ENCODE peak calls at places on chromosomes 2 and 18, in five cellular contexts. One of them, this sample, is unnamed.

GRCh38 chr2:207617011-207617671 is 8.1 kb downstream of the METTL21A start:
- DNase-seq in fibroblast of lung: peak
- DNase-seq in K562: no peak
- DNase-seq in endothelial cell of umbilical vein: peak
- DNase-seq in GM12878: no peak
- DNase-seq in this sample: no peak

GRCh38 chr2:74293191-74294065 is 49.8 kb downstream of the SLC4A5 start:
- DNase-seq in fibroblast of lung: no peak
- DNase-seq in K562: no peak
- DNase-seq in endothelial cell of umbilical vein: no peak
- DNase-seq in GM12878: no peak
- DNase-seq in this sample: no peak

GRCh38 chr18:1708006-1708405 is 803.3 kb downstream of the ADCYAP1 start:
- DNase-seq in fibroblast of lung: no peak
- DNase-seq in K562: no peak
- DNase-seq in endothelial cell of umbilical vein: no peak
- DNase-seq in GM12878: no peak
- DNase-seq in this sample: no peak

GRCh38 chr2:12637754-12638153 is 79.0 kb upstream of the TRIB2 start:
- DNase-seq in fibroblast of lung: peak
- DNase-seq in K562: no peak
- DNase-seq in endothelial cell of umbilical vein: peak
- DNase-seq in GM12878: no peak
- DNase-seq in this sample: no peak

GRCh38 chr2:188629890-188630483 is 338.3 kb downstream of the GULP1 start:
- DNase-seq in fibroblast of lung: peak
- DNase-seq in K562: no peak
- DNase-seq in endothelial cell of umbilical vein: no peak
- DNase-seq in GM12878: no peak
- DNase-seq in this sample: no peak

GRCh38 chr2:15963977-15964670 is 23.8 kb downstream of the MYCN start:
- DNase-seq in fibroblast of lung: no peak
- DNase-seq in K562: no peak
- DNase-seq in endothelial cell of umbilical vein: no peak
- DNase-seq in GM12878: no peak
- DNase-seq in this sample: no peak

GRCh38 chr2:101188683-101189405 is 37.7 kb upstream of the TBC1D8 start:
- DNase-seq in fibroblast of lung: peak
- DNase-seq in K562: peak
- DNase-seq in endothelial cell of umbilical vein: peak
- DNase-seq in GM12878: no peak
- DNase-seq in this sample: no peak

GRCh38 chr2:73982140-73982617 is 2.5 kb upstream of the TET3 start:
- DNase-seq in fibroblast of lung: peak
- DNase-seq in K562: no peak
- DNase-seq in endothelial cell of umbilical vein: no peak
- DNase-seq in GM12878: no peak
- DNase-seq in this sample: no peak

GRCh38 chr18:79405781-79406575 is 10.2 kb downstream of the NFATC1 start:
- DNase-seq in fibroblast of lung: no peak
- DNase-seq in K562: no peak
- DNase-seq in endothelial cell of umbilical vein: peak
- DNase-seq in GM12878: peak
- DNase-seq in this sample: peak

GRCh38 chr2:30335981-30336538 is 104.7 kb downstream of the LBH start:
- DNase-seq in fibroblast of lung: no peak
- DNase-seq in K562: no peak
- DNase-seq in endothelial cell of umbilical vein: no peak
- DNase-seq in GM12878: no peak
- DNase-seq in this sample: no peak

GRCh38 chr2:101790856-101791255 is 93.3 kb downstream of the MAP4K4 start:
- DNase-seq in fibroblast of lung: peak
- DNase-seq in K562: no peak
- DNase-seq in endothelial cell of umbilical vein: no peak
- DNase-seq in GM12878: no peak
- DNase-seq in this sample: no peak

GRCh38 chr18:44569391-44570055 is 111.2 kb upstream of the SETBP1 start:
- DNase-seq in fibroblast of lung: no peak
- DNase-seq in K562: no peak
- DNase-seq in endothelial cell of umbilical vein: no peak
- DNase-seq in GM12878: no peak
- DNase-seq in this sample: no peak

GRCh38 chr2:127640082-127641072 is 5.6 kb upstream of the GPR17 start:
- DNase-seq in fibroblast of lung: no peak
- DNase-seq in K562: peak
- DNase-seq in endothelial cell of umbilical vein: no peak
- DNase-seq in GM12878: no peak
- DNase-seq in this sample: no peak

GRCh38 chr2:139366659-139367058 is 586.5 kb upstream of the NXPH2 start:
- DNase-seq in fibroblast of lung: no peak
- DNase-seq in K562: no peak
- DNase-seq in endothelial cell of umbilical vein: no peak
- DNase-seq in GM12878: no peak
- DNase-seq in this sample: no peak

GRCh38 chr2:169348321-169349002 is 13.9 kb downstream of the LRP2 start:
- DNase-seq in fibroblast of lung: no peak
- DNase-seq in K562: no peak
- DNase-seq in endothelial cell of umbilical vein: no peak
- DNase-seq in GM12878: no peak
- DNase-seq in this sample: no peak

GRCh38 chr18:32177530-32177929 is 12.3 kb upstream of the MEP1B start:
- DNase-seq in fibroblast of lung: no peak
- DNase-seq in K562: no peak
- DNase-seq in endothelial cell of umbilical vein: no peak
- DNase-seq in GM12878: no peak
- DNase-seq in this sample: no peak

GRCh38 chr2:12340164-12340563 is 376.6 kb upstream of the TRIB2 start:
- DNase-seq in fibroblast of lung: peak
- DNase-seq in K562: no peak
- DNase-seq in endothelial cell of umbilical vein: no peak
- DNase-seq in GM12878: no peak
- DNase-seq in this sample: no peak

GRCh38 chr18:67282796-67283195 is 233.7 kb downstream of the DSEL start:
- DNase-seq in fibroblast of lung: no peak
- DNase-seq in K562: no peak
- DNase-seq in endothelial cell of umbilical vein: peak
- DNase-seq in GM12878: no peak
- DNase-seq in this sample: no peak

GRCh38 chr2:240963376-240964220 is 34.8 kb upstream of the SNED1 start:
- DNase-seq in fibroblast of lung: no peak
- DNase-seq in K562: no peak
- DNase-seq in endothelial cell of umbilical vein: no peak
- DNase-seq in GM12878: no peak
- DNase-seq in this sample: peak

GRCh38 chr2:8573234-8573941 is 108.5 kb upstream of the ID2 start:
- DNase-seq in fibroblast of lung: no peak
- DNase-seq in K562: no peak
- DNase-seq in endothelial cell of umbilical vein: no peak
- DNase-seq in GM12878: no peak
- DNase-seq in this sample: no peak

GRCh38 chr2:158089322-158089721 is 12.4 kb upstream of the UPP2 start:
- DNase-seq in fibroblast of lung: no peak
- DNase-seq in K562: no peak
- DNase-seq in endothelial cell of umbilical vein: no peak
- DNase-seq in GM12878: no peak
- DNase-seq in this sample: no peak

GRCh38 chr2:129619471-129619870 is 360.0 kb upstream of the RAB6C start:
- DNase-seq in fibroblast of lung: no peak
- DNase-seq in K562: no peak
- DNase-seq in endothelial cell of umbilical vein: no peak
- DNase-seq in GM12878: no peak
- DNase-seq in this sample: no peak

GRCh38 chr2:177242136-177242987 is 22.2 kb downstream of the NFE2L2 start:
- DNase-seq in fibroblast of lung: peak
- DNase-seq in K562: peak
- DNase-seq in endothelial cell of umbilical vein: peak
- DNase-seq in GM12878: no peak
- DNase-seq in this sample: no peak

GRCh38 chr2:228866781-228867180 is 404.3 kb downstream of the PID1 start:
- DNase-seq in fibroblast of lung: no peak
- DNase-seq in K562: no peak
- DNase-seq in endothelial cell of umbilical vein: no peak
- DNase-seq in GM12878: no peak
- DNase-seq in this sample: no peak

GRCh38 chr2:224110811-224111210 is 71.7 kb upstream of the SERPINE2 start:
- DNase-seq in fibroblast of lung: no peak
- DNase-seq in K562: no peak
- DNase-seq in endothelial cell of umbilical vein: no peak
- DNase-seq in GM12878: no peak
- DNase-seq in this sample: no peak

GRCh38 chr2:224106794-224107193 is 67.7 kb upstream of the SERPINE2 start:
- DNase-seq in fibroblast of lung: no peak
- DNase-seq in K562: no peak
- DNase-seq in endothelial cell of umbilical vein: no peak
- DNase-seq in GM12878: no peak
- DNase-seq in this sample: no peak

GRCh38 chr2:224114428-224114827 is 75.3 kb upstream of the SERPINE2 start:
- DNase-seq in fibroblast of lung: no peak
- DNase-seq in K562: no peak
- DNase-seq in endothelial cell of umbilical vein: no peak
- DNase-seq in GM12878: no peak
- DNase-seq in this sample: no peak

GRCh38 chr2:224109710-224110109 is 70.6 kb upstream of the SERPINE2 start:
- DNase-seq in fibroblast of lung: no peak
- DNase-seq in K562: no peak
- DNase-seq in endothelial cell of umbilical vein: no peak
- DNase-seq in GM12878: no peak
- DNase-seq in this sample: no peak

GRCh38 chr2:224111576-224111975 is 72.5 kb upstream of the SERPINE2 start:
- DNase-seq in fibroblast of lung: no peak
- DNase-seq in K562: no peak
- DNase-seq in endothelial cell of umbilical vein: no peak
- DNase-seq in GM12878: no peak
- DNase-seq in this sample: no peak
- TF ChIP-seq CTCF in fibroblast of lung: no peak
- TF ChIP-seq CTCF in K562: no peak
- TF ChIP-seq CTCF in endothelial cell of umbilical vein: no peak
- TF ChIP-seq CTCF in GM12878: no peak
- TF ChIP-seq CTCF in this sample: no peak

DNA sequence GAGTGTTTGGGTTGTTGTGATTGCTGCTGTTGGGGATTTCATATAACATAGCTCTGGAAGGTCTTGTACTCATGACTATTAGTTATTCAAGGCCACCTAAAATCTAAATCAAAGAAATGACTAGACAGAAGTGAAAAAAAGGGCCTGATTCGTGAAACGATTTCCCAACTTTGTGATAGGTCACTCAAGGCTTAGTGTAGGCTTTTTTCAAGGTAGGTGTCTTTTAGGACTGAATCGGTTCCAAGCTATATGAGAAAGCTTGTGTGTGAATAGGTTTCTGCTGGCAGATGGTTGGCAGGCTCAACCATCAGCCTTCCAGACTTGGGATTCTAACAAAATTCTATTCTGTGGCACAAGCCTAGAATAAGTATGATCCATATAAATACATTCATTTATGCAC is 164.4 kb downstream of the FMNL2 start:
- DNase-seq in fibroblast of lung: no peak
- DNase-seq in K562: no peak
- DNase-seq in endothelial cell of umbilical vein: no peak
- DNase-seq in GM12878: no peak
- DNase-seq in this sample: no peak
- H3K9ac ChIP-seq in fibroblast of lung: no peak
- H3K9ac ChIP-seq in K562: no peak
- H3K9ac ChIP-seq in endothelial cell of umbilical vein: no peak
- H3K9ac ChIP-seq in GM12878: peak
- H3K9ac ChIP-seq in this sample: no peak

GRCh38 chr18:5627756-5628511 is 84.1 kb upstream of the EPB41L3 start:
- DNase-seq in fibroblast of lung: peak
- DNase-seq in K562: no peak
- DNase-seq in endothelial cell of umbilical vein: peak
- DNase-seq in GM12878: no peak
- DNase-seq in this sample: peak
- H3K27ac ChIP-seq in fibroblast of lung: no peak
- H3K27ac ChIP-seq in K562: no peak
- H3K27ac ChIP-seq in endothelial cell of umbilical vein: no peak
- H3K27ac ChIP-seq in GM12878: no peak
- H3K27ac ChIP-seq in this sample: peak

DNA sequence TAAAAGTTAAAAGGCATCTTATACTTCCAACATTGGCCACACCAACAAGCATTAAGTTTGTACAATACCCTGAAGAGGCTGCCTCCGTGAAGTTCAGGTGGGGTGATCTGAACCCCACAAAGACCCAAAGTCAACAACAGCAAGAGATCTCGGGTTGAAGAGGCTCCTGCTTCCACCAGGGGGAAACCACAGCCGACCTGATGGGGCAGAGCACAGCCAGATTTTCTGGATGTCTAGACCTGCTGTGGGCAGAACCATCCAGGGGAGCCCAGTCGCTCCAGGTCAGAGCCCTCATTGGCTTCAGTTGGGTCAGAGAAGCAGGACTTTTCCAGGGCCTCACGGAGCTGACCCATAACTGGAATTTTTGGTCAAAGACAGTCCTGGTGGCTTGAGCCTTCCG is 66.5 kb upstream of the ACKR3 start:
- DNase-seq in fibroblast of lung: no peak
- DNase-seq in K562: no peak
- DNase-seq in endothelial cell of umbilical vein: no peak
- DNase-seq in GM12878: no peak
- DNase-seq in this sample: no peak
- TF ChIP-seq CTCF in fibroblast of lung: peak
- TF ChIP-seq CTCF in K562: no peak
- TF ChIP-seq CTCF in endothelial cell of umbilical vein: peak
- TF ChIP-seq CTCF in GM12878: peak
- TF ChIP-seq CTCF in this sample: no peak

GRCh38 chr2:211248841-211249240 is 692.4 kb downstream of the CPS1 start:
- DNase-seq in fibroblast of lung: no peak
- DNase-seq in K562: no peak
- DNase-seq in endothelial cell of umbilical vein: no peak
- DNase-seq in GM12878: no peak
- DNase-seq in this sample: no peak

GRCh38 chr2:211247751-211248150 is 691.4 kb downstream of the CPS1 start:
- DNase-seq in fibroblast of lung: no peak
- DNase-seq in K562: no peak
- DNase-seq in endothelial cell of umbilical vein: no peak
- DNase-seq in GM12878: no peak
- DNase-seq in this sample: no peak

DNA sequence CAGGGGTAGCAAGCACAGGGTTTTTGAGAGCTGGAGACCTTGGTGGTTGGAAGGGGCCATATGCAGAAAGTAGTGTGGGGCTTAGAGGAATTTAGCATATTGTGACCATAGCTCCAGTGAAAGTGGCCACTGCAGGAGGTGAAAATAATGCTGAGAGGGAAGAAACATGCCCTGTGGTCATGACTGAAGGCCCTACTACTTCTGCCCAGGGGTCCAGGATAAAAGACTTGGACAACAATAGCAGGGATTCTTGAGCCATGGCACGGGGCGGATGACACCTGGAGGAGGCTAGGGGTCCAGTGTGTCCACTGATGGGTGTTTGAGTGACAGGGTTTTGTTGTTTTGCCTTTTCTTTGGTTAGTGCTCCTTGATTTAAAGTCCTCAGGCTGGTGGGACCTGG is 694.6 kb downstream of the CPS1 start:
- DNase-seq in fibroblast of lung: no peak
- DNase-seq in K562: no peak
- DNase-seq in endothelial cell of umbilical vein: no peak
- DNase-seq in GM12878: no peak
- DNase-seq in this sample: no peak
- H3K9ac ChIP-seq in fibroblast of lung: no peak
- H3K9ac ChIP-seq in K562: no peak
- H3K9ac ChIP-seq in endothelial cell of umbilical vein: no peak
- H3K9ac ChIP-seq in GM12878: no peak
- H3K9ac ChIP-seq in this sample: no peak